ENCODE peak calls at places on chromosomes 7 and 10, in seven cellular contexts. Y is K562; L is CD14-positive monocyte; S is T-helper 1 cell; E is fibroblast of lung; K is CD8-positive, alpha-beta memory T cell; W is astrocyte of the hippocampus. O is an unnamed sample.

GRCh38 chr7:30922596-30922995 is 10.9 kb downstream of the AQP1 start:
- DNase-seq in Y (no peak), L (peak), S (peak), E (no peak), K (no peak), W (no peak), O (no peak)

GRCh38 chr10:80199828-80200227 is 5.5 kb downstream of the ANXA11 start:
- DNase-seq in Y (no peak), L (no peak), S (no peak), E (peak), K (no peak), W (no peak), O (no peak)

GRCh38 chr7:40733578-40733977 is 598.8 kb downstream of the SUGCT start:
- DNase-seq in Y (no peak), L (no peak), S (no peak), E (no peak), K (no peak), W (no peak), O (no peak)

GRCh38 chr10:78044699-78045098 is 11.0 kb downstream of the RPS24 start:
- DNase-seq in Y (no peak), L (no peak), S (no peak), E (no peak), K (no peak), W (no peak), O (no peak)

GRCh38 chr10:72162978-72163377 is 52.8 kb upstream of the ANAPC16 start:
- DNase-seq in Y (no peak), L (no peak), S (no peak), E (peak), K (no peak), W (peak), O (no peak)

GRCh38 chr7:27765856-27766255 is 25.9 kb downstream of the TAX1BP1 start:
- DNase-seq in Y (no peak), L (no peak), S (no peak), E (no peak), K (no peak), W (peak), O (no peak)

GRCh38 chr10:102612964-102613275 is 31.4 kb upstream of the TRIM8 start:
- DNase-seq in Y (no peak), L (no peak), S (no peak), E (no peak), K (peak), W (no peak), O (no peak)

GRCh38 chr10:102394801-102395676 is 466 bp upstream of the NFKB2 start:
- DNase-seq in Y (peak), L (peak), S (peak), E (peak), K (peak), W (peak), O (peak)

GRCh38 chr7:77327932-77328628 is 88.1 kb downstream of the GSAP start:
- DNase-seq in Y (no peak), L (no peak), S (no peak), E (no peak), K (peak), W (peak), O (no peak)

GRCh38 chr7:100372256-100372655 is 1.0 kb upstream of the PILRA start:
- DNase-seq in Y (no peak), L (peak), S (no peak), E (peak), K (no peak), W (no peak), O (no peak)

GRCh38 chr10:96482815-96483588 is 30.7 kb downstream of the TLL2 start:
- DNase-seq in Y (peak), L (no peak), S (no peak), E (no peak), K (no peak), W (no peak), O (no peak)

GRCh38 chr7:126689037-126689436 is 563.7 kb downstream of the GRM8 start:
- DNase-seq in Y (no peak), L (no peak), S (no peak), E (no peak), K (no peak), W (peak), O (peak)

O was measured in HEK293T.